ENCODE peak calls at places on chromosomes 2 and 18, in six cellular contexts. D is activated T-cell treated with anti-CD3 and anti-CD28 coated beads for 1 hour; H is activated T-helper 1 cell treated with Interleukin-2 at 50 U/mL for 16 hours; Z is activated CD4-positive, alpha-beta T cell treated with anti-CD3 and anti-CD28 coated beads, Interleukin-2, amount 50 U/mL, for 1 hour; T is neural crest cell; F is HuH-7.5. O is an unnamed sample.

GRCh38 chr2:148299616-148300015 is 278.7 kb downstream of the MBD5 start:
- DNase-seq in T (no peak), F (no peak), D (no peak), Z (no peak), H (no peak), O (no peak)

GRCh38 chr18:46756559-46757201 is at the start of gene ST8SIA5:
- DNase-seq in Z (no peak), F (no peak), H (no peak), D (no peak), T (peak; percentile 33), O (peak; percentile 76)

GRCh38 chr18:3448845-3449701 is 899 bp upstream of the TGIF1 start:
- DNase-seq in D (peak; percentile 68), Z (peak; percentile 80), F (peak; percentile 62), T (peak; percentile 63), H (peak; percentile 67), O (peak; percentile 79)

GRCh38 chr18:76538846-76539245 is 43.8 kb upstream of the ZNF516 start:
- DNase-seq in H (no peak), D (no peak), T (no peak), F (no peak), Z (no peak), O (no peak)

GRCh38 chr2:102103992-102104871 is 38.3 kb upstream of the IL1R1 start:
- DNase-seq in Z (peak; percentile 29), H (no peak), T (no peak), F (no peak), D (no peak), O (peak; percentile 36)

GRCh38 chr2:9248363-9248762 is 41.8 kb downstream of the ASAP2 start:
- DNase-seq in D (no peak), T (no peak), Z (no peak), H (no peak), F (no peak), O (no peak)

GRCh38 chr2:168934826-168935225 is 33.7 kb downstream of the G6PC2 start:
- DNase-seq in H (no peak), D (no peak), T (no peak), F (no peak), Z (no peak), O (no peak)

GRCh38 chr2:33620-34019 is 12.7 kb downstream of the FAM110C start:
- DNase-seq in T (no peak), D (no peak), Z (peak; percentile 26), H (peak; percentile 40), F (no peak), O (no peak)

GRCh38 chr2:44668336-44668735 is 273.2 kb upstream of the SIX3 start:
- DNase-seq in H (no peak), F (no peak), T (no peak), Z (no peak), D (no peak), O (peak; percentile 29)

GRCh38 chr2:20184067-20184938 is 40.6 kb downstream of the SDC1 start:
- DNase-seq in H (no peak), D (no peak), F (peak; percentile 68), Z (no peak), T (no peak), O (no peak)

GRCh38 chr18:5106730-5107129 is 90.3 kb downstream of the AKAIN1 start:
- DNase-seq in H (no peak), Z (no peak), F (no peak), D (no peak), T (no peak), O (no peak)

GRCh38 chr2:148508878-148509702 is 135.5 kb upstream of the EPC2 start:
- DNase-seq in Z (peak; percentile 81), T (peak; percentile 83), H (peak; percentile 69), D (peak; percentile 72), F (peak; percentile 70), O (peak; percentile 84)

GRCh38 chr2:105443610-105444598 is 45.1 kb upstream of the FHL2 start:
- DNase-seq in D (no peak), H (no peak), T (no peak), F (no peak), Z (no peak), O (no peak)

GRCh38 chr2:111029135-111029927 is 91.4 kb upstream of the BCL2L11 start:
- DNase-seq in F (no peak), Z (no peak), H (no peak), T (no peak), D (no peak), O (no peak)

GRCh38 chr2:57516740-57517340 is 529.8 kb upstream of the VRK2 start:
- DNase-seq in D (no peak), F (peak; percentile 7), Z (no peak), H (no peak), T (no peak), O (peak; percentile 37)

GRCh38 chr2:53568463-53568862 is 199.1 kb upstream of the CHAC2 start:
- DNase-seq in F (no peak), H (no peak), Z (no peak), T (no peak), D (no peak), O (no peak)

GRCh38 chr18:63317982-63318881 is 1.3 kb downstream of the BCL2 start:
- DNase-seq in Z (peak; percentile 83), F (no peak), T (peak; percentile 33), H (peak; percentile 69), D (peak; percentile 70), O (peak; percentile 86)

GRCh38 chr2:54073796-54074195 is 41.6 kb upstream of the ACYP2 start:
- DNase-seq in Z (no peak), D (no peak), T (no peak), H (no peak), F (no peak), O (no peak)

GRCh38 chr2:101999122-101999789 is 7.5 kb downstream of the IL1R2 start:
- DNase-seq in Z (no peak), D (no peak), F (peak; percentile 56), H (no peak), T (no peak), O (peak; percentile 21)

GRCh38 chr18:33839452-33840225 is 261.6 kb downstream of the ASXL3 start:
- DNase-seq in T (no peak), D (no peak), H (no peak), F (peak; percentile 16), Z (no peak), O (peak; percentile 50)

GRCh38 chr2:4964579-4964978 is 727.6 kb upstream of the SOX11 start:
- DNase-seq in D (no peak), F (no peak), H (no peak), Z (no peak), T (no peak), O (no peak)

GRCh38 chr2:128681351-128681906 is 362.8 kb upstream of the HS6ST1 start:
- DNase-seq in H (no peak), Z (no peak), F (no peak), T (no peak), D (no peak), O (no peak)

GRCh38 chr2:75431757-75432156 is 129.0 kb downstream of the EVA1A start:
- DNase-seq in H (no peak), Z (no peak), D (no peak), T (no peak), F (no peak), O (peak; percentile 30)

GRCh38 chr2:223896751-223897320 is 48.3 kb downstream of the WDFY1 start:
- DNase-seq in F (no peak), Z (no peak), T (no peak), D (no peak), H (no peak), O (peak; percentile 68)

GRCh38 chr18:22694954-22695353 is 238.2 kb upstream of the RBBP8 start:
- DNase-seq in H (no peak), F (no peak), Z (no peak), D (no peak), T (no peak), O (no peak)

GRCh38 chr2:120751553-120751952 is 15.9 kb downstream of the GLI2 start:
- DNase-seq in F (no peak), Z (no peak), D (no peak), H (no peak), T (no peak), O (no peak)

GRCh38 chr2:9178110-9178904 is 28.3 kb upstream of the ASAP2 start:
- DNase-seq in F (no peak), D (no peak), Z (no peak), T (no peak), H (no peak), O (no peak)

GRCh38 chr2:11009866-11010265 is 98.1 kb downstream of the KCNF1 start:
- DNase-seq in D (no peak), Z (no peak), F (no peak), H (no peak), T (no peak), O (no peak)